ENCODE peak calls at places on chromosomes 4 and X, in seven cellular contexts. One of them, this sample, is unnamed. For H3K4me1, the result is how much of the 10 kb centered on the place peaks cover.

GRCh38 chr4:106773106-106773905 is 262.8 kb downstream of the DKK2 start:
- DNase-seq in ovary: no peak
- DNase-seq in heart left ventricle: no peak
- DNase-seq in astrocyte: peak
- DNase-seq in CD8-positive, alpha-beta T cell: no peak
- DNase-seq in Peyer's patch: no peak
- DNase-seq in transverse colon: no peak
- DNase-seq in this sample: no peak

GRCh38 chr4:147617841-147618421 is 734 bp downstream of the TMEM184C start:
- DNase-seq in CD8-positive, alpha-beta T cell: no peak
- DNase-seq in transverse colon: no peak
- DNase-seq in heart left ventricle: no peak
- DNase-seq in ovary: no peak
- DNase-seq in astrocyte: no peak
- DNase-seq in Peyer's patch: no peak
- DNase-seq in this sample: no peak

GRCh38 chr4:76956961-76957738 is 7.6 kb downstream of the SEPTIN11 start:
- DNase-seq in CD8-positive, alpha-beta T cell: no peak
- DNase-seq in astrocyte: no peak
- DNase-seq in transverse colon: peak
- DNase-seq in heart left ventricle: peak
- DNase-seq in ovary: no peak
- DNase-seq in Peyer's patch: peak
- DNase-seq in this sample: peak

GRCh38 chr4:173651651-173652282 is 121.7 kb upstream of the HAND2 start:
- DNase-seq in heart left ventricle: no peak
- DNase-seq in astrocyte: no peak
- DNase-seq in Peyer's patch: no peak
- DNase-seq in transverse colon: no peak
- DNase-seq in CD8-positive, alpha-beta T cell: no peak
- DNase-seq in ovary: no peak
- DNase-seq in this sample: no peak

GRCh38 chr4:76357981-76358380 is 51.4 kb downstream of the STBD1 start:
- DNase-seq in CD8-positive, alpha-beta T cell: no peak
- DNase-seq in astrocyte: no peak
- DNase-seq in Peyer's patch: no peak
- DNase-seq in heart left ventricle: no peak
- DNase-seq in transverse colon: no peak
- DNase-seq in ovary: no peak
- DNase-seq in this sample: no peak

GRCh38 chr4:120709986-120710385 is 212.5 kb downstream of the PRDM5 start:
- DNase-seq in astrocyte: peak
- DNase-seq in ovary: no peak
- DNase-seq in Peyer's patch: no peak
- DNase-seq in transverse colon: no peak
- DNase-seq in CD8-positive, alpha-beta T cell: no peak
- DNase-seq in heart left ventricle: no peak
- DNase-seq in this sample: no peak

GRCh38 chr4:89724716-89725115 is 112.2 kb downstream of the SNCA start:
- DNase-seq in ovary: no peak
- DNase-seq in heart left ventricle: no peak
- DNase-seq in CD8-positive, alpha-beta T cell: no peak
- DNase-seq in astrocyte: peak
- DNase-seq in transverse colon: no peak
- DNase-seq in Peyer's patch: no peak
- DNase-seq in this sample: no peak

GRCh38 chr4:182185491-182185890 is 57.7 kb upstream of the TENM3 start:
- DNase-seq in Peyer's patch: no peak
- DNase-seq in transverse colon: no peak
- DNase-seq in CD8-positive, alpha-beta T cell: no peak
- DNase-seq in astrocyte: peak
- DNase-seq in ovary: no peak
- DNase-seq in heart left ventricle: no peak
- DNase-seq in this sample: no peak

GRCh38 chr4:60313616-60314015 is 886.5 kb upstream of the ADGRL3 start:
- DNase-seq in Peyer's patch: no peak
- DNase-seq in ovary: no peak
- DNase-seq in transverse colon: no peak
- DNase-seq in astrocyte: peak
- DNase-seq in CD8-positive, alpha-beta T cell: no peak
- DNase-seq in heart left ventricle: no peak
- DNase-seq in this sample: no peak

GRCh38 chrX:24173115-24173847 is 23.8 kb downstream of the ZFX start:
- DNase-seq in ovary: no peak
- DNase-seq in Peyer's patch: no peak
- DNase-seq in CD8-positive, alpha-beta T cell: no peak
- DNase-seq in transverse colon: no peak
- DNase-seq in heart left ventricle: no peak
- DNase-seq in astrocyte: peak
- DNase-seq in this sample: no peak

GRCh38 chr4:42640613-42641012 is 16.3 kb downstream of the ATP8A1 start:
- DNase-seq in astrocyte: no peak
- DNase-seq in CD8-positive, alpha-beta T cell: no peak
- DNase-seq in transverse colon: no peak
- DNase-seq in Peyer's patch: no peak
- DNase-seq in heart left ventricle: no peak
- DNase-seq in ovary: no peak
- DNase-seq in this sample: no peak

GRCh38 chrX:53262189-53262917 is 19.0 kb downstream of the IQSEC2 start:
- DNase-seq in astrocyte: no peak
- DNase-seq in CD8-positive, alpha-beta T cell: no peak
- DNase-seq in Peyer's patch: peak
- DNase-seq in transverse colon: no peak
- DNase-seq in ovary: no peak
- DNase-seq in heart left ventricle: no peak
- DNase-seq in this sample: no peak

GRCh38 chr4:169070895-169071218 is 60.8 kb upstream of the CBR4 start:
- DNase-seq in transverse colon: peak
- DNase-seq in heart left ventricle: no peak
- DNase-seq in ovary: no peak
- DNase-seq in CD8-positive, alpha-beta T cell: no peak
- DNase-seq in astrocyte: peak
- DNase-seq in Peyer's patch: no peak
- DNase-seq in this sample: no peak

GRCh38 chrX:40423299-40423698 is 157.5 kb upstream of the ATP6AP2 start:
- DNase-seq in astrocyte: peak
- DNase-seq in ovary: no peak
- DNase-seq in Peyer's patch: no peak
- DNase-seq in heart left ventricle: no peak
- DNase-seq in CD8-positive, alpha-beta T cell: no peak
- DNase-seq in transverse colon: no peak
- DNase-seq in this sample: no peak

GRCh38 chr4:120725639-120726585 is 196.6 kb downstream of the PRDM5 start:
- DNase-seq in CD8-positive, alpha-beta T cell: no peak
- DNase-seq in ovary: no peak
- DNase-seq in transverse colon: no peak
- DNase-seq in heart left ventricle: no peak
- DNase-seq in astrocyte: no peak
- DNase-seq in Peyer's patch: no peak
- DNase-seq in this sample: no peak

GRCh38 chr4:117154251-117154650 is 68.9 kb upstream of the TRAM1L1 start:
- DNase-seq in transverse colon: no peak
- DNase-seq in heart left ventricle: no peak
- DNase-seq in Peyer's patch: no peak
- DNase-seq in CD8-positive, alpha-beta T cell: no peak
- DNase-seq in astrocyte: no peak
- DNase-seq in ovary: no peak
- DNase-seq in this sample: no peak

GRCh38 chr4:189773909-189774308 is 166.8 kb upstream of the FRG1 start:
- DNase-seq in CD8-positive, alpha-beta T cell: no peak
- DNase-seq in Peyer's patch: no peak
- DNase-seq in ovary: no peak
- DNase-seq in transverse colon: no peak
- DNase-seq in astrocyte: peak
- DNase-seq in heart left ventricle: no peak
- DNase-seq in this sample: no peak

GRCh38 chr4:113683143-113683542 is 78.4 kb downstream of the CAMK2D start:
- DNase-seq in ovary: no peak
- DNase-seq in CD8-positive, alpha-beta T cell: peak
- DNase-seq in Peyer's patch: peak
- DNase-seq in heart left ventricle: no peak
- DNase-seq in astrocyte: no peak
- DNase-seq in transverse colon: peak
- DNase-seq in this sample: no peak

GRCh38 chr4:72209600-72209999 is 177.8 kb downstream of the NPFFR2 start:
- DNase-seq in CD8-positive, alpha-beta T cell: no peak
- DNase-seq in transverse colon: no peak
- DNase-seq in astrocyte: no peak
- DNase-seq in ovary: no peak
- DNase-seq in heart left ventricle: no peak
- DNase-seq in Peyer's patch: no peak
- DNase-seq in this sample: no peak

GRCh38 chr4:116839826-116840225 is 245.6 kb downstream of the TRAM1L1 start:
- DNase-seq in ovary: no peak
- DNase-seq in Peyer's patch: no peak
- DNase-seq in CD8-positive, alpha-beta T cell: no peak
- DNase-seq in heart left ventricle: no peak
- DNase-seq in astrocyte: peak
- DNase-seq in transverse colon: no peak
- DNase-seq in this sample: no peak

GRCh38 chr4:143489116-143489515 is 24.4 kb upstream of the SMARCA5 start:
- DNase-seq in ovary: no peak
- DNase-seq in transverse colon: no peak
- DNase-seq in CD8-positive, alpha-beta T cell: no peak
- DNase-seq in Peyer's patch: no peak
- DNase-seq in heart left ventricle: no peak
- DNase-seq in astrocyte: peak
- DNase-seq in this sample: no peak

GRCh38 chr4:141375855-141376254 is 155.2 kb downstream of the ZNF330 start:
- DNase-seq in Peyer's patch: no peak
- DNase-seq in transverse colon: no peak
- DNase-seq in heart left ventricle: no peak
- DNase-seq in CD8-positive, alpha-beta T cell: no peak
- DNase-seq in ovary: no peak
- DNase-seq in astrocyte: peak
- DNase-seq in this sample: no peak

GRCh38 chr4:80361329-80361900 is 25.9 kb downstream of the CFAP299 start:
- DNase-seq in heart left ventricle: no peak
- DNase-seq in astrocyte: no peak
- DNase-seq in transverse colon: no peak
- DNase-seq in ovary: no peak
- DNase-seq in CD8-positive, alpha-beta T cell: no peak
- DNase-seq in Peyer's patch: no peak
- DNase-seq in this sample: no peak

GRCh38 chr4:128517739-128518510 is 230.3 kb upstream of the PGRMC2 start:
- DNase-seq in astrocyte: peak
- DNase-seq in transverse colon: peak
- DNase-seq in ovary: peak
- DNase-seq in Peyer's patch: no peak
- DNase-seq in heart left ventricle: peak
- DNase-seq in CD8-positive, alpha-beta T cell: no peak
- DNase-seq in this sample: peak
- H3K27ac ChIP-seq in astrocyte: peak
- H3K27ac ChIP-seq in transverse colon: peak
- H3K27ac ChIP-seq in ovary: no peak
- H3K27ac ChIP-seq in Peyer's patch: no peak
- H3K27ac ChIP-seq in heart left ventricle: no peak
- H3K27ac ChIP-seq in CD8-positive, alpha-beta T cell: no peak
- H3K27ac ChIP-seq in this sample: peak

DNA sequence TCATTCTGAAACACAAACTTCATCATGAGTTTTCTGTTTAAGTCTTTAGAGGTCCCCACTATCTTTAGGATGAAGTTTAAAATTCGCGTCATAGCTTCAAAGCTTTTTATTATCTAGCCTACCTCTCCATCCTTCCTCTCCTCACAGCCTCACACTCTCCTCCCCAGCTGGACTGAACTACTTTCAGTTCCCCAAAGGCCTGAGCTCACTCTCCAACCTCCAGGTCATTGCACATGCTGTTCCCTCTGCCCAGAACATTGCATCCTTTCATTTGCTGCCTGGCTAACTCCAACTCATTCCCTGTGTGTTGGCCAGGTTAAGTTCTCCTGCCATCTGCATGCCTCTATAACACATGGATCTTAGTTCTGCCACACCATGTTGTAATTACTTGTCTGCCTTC is 2.9 kb upstream of the OTUD5 start:
- DNase-seq in Peyer's patch: peak
- DNase-seq in astrocyte: no peak
- DNase-seq in heart left ventricle: no peak
- DNase-seq in ovary: no peak
- DNase-seq in transverse colon: peak
- DNase-seq in CD8-positive, alpha-beta T cell: no peak
- DNase-seq in this sample: no peak
- H3K4me1 ChIP-seq in Peyer's patch: under half
- H3K4me1 ChIP-seq in astrocyte: under half
- H3K4me1 ChIP-seq in heart left ventricle: under half
- H3K4me1 ChIP-seq in ovary: under half
- H3K4me1 ChIP-seq in transverse colon: under half
- H3K4me1 ChIP-seq in CD8-positive, alpha-beta T cell: under half
- H3K4me1 ChIP-seq in this sample: under half

GRCh38 chr4:13527192-13527982 is 16.9 kb downstream of the NKX3-2 start:
- DNase-seq in CD8-positive, alpha-beta T cell: no peak
- DNase-seq in heart left ventricle: no peak
- DNase-seq in Peyer's patch: no peak
- DNase-seq in transverse colon: no peak
- DNase-seq in ovary: no peak
- DNase-seq in astrocyte: no peak
- DNase-seq in this sample: no peak
- H3K4me3 ChIP-seq in CD8-positive, alpha-beta T cell: no peak
- H3K4me3 ChIP-seq in heart left ventricle: no peak
- H3K4me3 ChIP-seq in Peyer's patch: peak
- H3K4me3 ChIP-seq in transverse colon: peak
- H3K4me3 ChIP-seq in ovary: no peak
- H3K4me3 ChIP-seq in astrocyte: no peak
- H3K4me3 ChIP-seq in this sample: no peak

GRCh38 chr4:7313991-7314390 is 120.7 kb downstream of the PSAPL1 start:
- DNase-seq in CD8-positive, alpha-beta T cell: no peak
- DNase-seq in transverse colon: no peak
- DNase-seq in astrocyte: no peak
- DNase-seq in Peyer's patch: no peak
- DNase-seq in heart left ventricle: no peak
- DNase-seq in ovary: no peak
- DNase-seq in this sample: no peak

GRCh38 chr4:7312691-7313090 is 120.4 kb downstream of the SORCS2 start:
- DNase-seq in ovary: no peak
- DNase-seq in astrocyte: no peak
- DNase-seq in Peyer's patch: no peak
- DNase-seq in CD8-positive, alpha-beta T cell: no peak
- DNase-seq in heart left ventricle: no peak
- DNase-seq in transverse colon: no peak
- DNase-seq in this sample: no peak

GRCh38 chr4:7315935-7316334 is 118.8 kb downstream of the PSAPL1 start:
- DNase-seq in transverse colon: no peak
- DNase-seq in Peyer's patch: no peak
- DNase-seq in ovary: no peak
- DNase-seq in heart left ventricle: no peak
- DNase-seq in astrocyte: no peak
- DNase-seq in CD8-positive, alpha-beta T cell: no peak
- DNase-seq in this sample: no peak

GRCh38 chr4:7313361-7313811 is 121.0 kb downstream of the SORCS2 start:
- DNase-seq in heart left ventricle: no peak
- DNase-seq in astrocyte: no peak
- DNase-seq in ovary: peak
- DNase-seq in transverse colon: no peak
- DNase-seq in Peyer's patch: no peak
- DNase-seq in CD8-positive, alpha-beta T cell: no peak
- DNase-seq in this sample: no peak

DNA sequence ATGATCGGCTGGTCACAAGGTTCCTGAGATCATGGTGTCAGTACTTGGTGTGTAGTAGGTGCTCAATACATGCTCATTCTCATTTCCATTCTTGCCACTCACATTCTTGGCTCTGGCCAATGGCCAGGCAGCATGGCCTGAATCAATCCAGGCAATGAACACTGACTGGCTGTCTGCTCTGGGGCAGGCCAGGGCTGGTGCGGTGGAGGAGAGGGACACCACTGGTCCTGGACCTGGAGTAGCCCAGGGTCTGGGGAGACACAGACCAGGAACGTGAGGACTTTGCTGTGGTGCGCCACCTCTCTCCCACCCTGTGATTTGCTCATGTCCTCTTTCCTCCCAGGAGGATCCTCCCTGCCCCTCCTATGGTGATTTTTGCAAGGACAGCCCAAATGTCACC is 119.4 kb downstream of the PSAPL1 start:
- DNase-seq in heart left ventricle: no peak
- DNase-seq in CD8-positive, alpha-beta T cell: no peak
- DNase-seq in transverse colon: no peak
- DNase-seq in ovary: no peak
- DNase-seq in Peyer's patch: no peak
- DNase-seq in astrocyte: no peak
- DNase-seq in this sample: no peak
- H3K27ac ChIP-seq in heart left ventricle: no peak
- H3K27ac ChIP-seq in CD8-positive, alpha-beta T cell: no peak
- H3K27ac ChIP-seq in transverse colon: no peak
- H3K27ac ChIP-seq in ovary: no peak
- H3K27ac ChIP-seq in Peyer's patch: no peak
- H3K27ac ChIP-seq in astrocyte: no peak
- H3K27ac ChIP-seq in this sample: no peak